ENCODE peak calls at places on chromosomes 4 and X, in ten cellular contexts. One of them, this sample, is unnamed. For H3K4me1, the result is how much of the 10 kb centered on the place peaks cover.

GRCh38 chr4:86769794-86770193 is 79.4 kb downstream of the SLC10A6 start:
- DNase-seq in lung: no peak
- DNase-seq in adrenal gland: no peak
- DNase-seq in upper lobe of right lung: no peak
- DNase-seq in right atrium auricular region: no peak
- DNase-seq in testis: no peak
- DNase-seq in uterus: no peak
- DNase-seq in heart left ventricle: no peak
- DNase-seq in spleen: no peak
- DNase-seq in MM.1S: no peak
- DNase-seq in this sample: no peak

GRCh38 chr4:37976991-37977470 is 16.8 kb downstream of the PTTG2 start:
- DNase-seq in lung: peak
- DNase-seq in adrenal gland: peak
- DNase-seq in upper lobe of right lung: peak
- DNase-seq in right atrium auricular region: peak
- DNase-seq in testis: peak
- DNase-seq in uterus: peak
- DNase-seq in heart left ventricle: peak
- DNase-seq in spleen: peak
- DNase-seq in MM.1S: peak
- DNase-seq in this sample: no peak

GRCh38 chr4:98341309-98341708 is 80.1 kb downstream of the RAP1GDS1 start:
- DNase-seq in lung: no peak
- DNase-seq in adrenal gland: no peak
- DNase-seq in upper lobe of right lung: no peak
- DNase-seq in right atrium auricular region: no peak
- DNase-seq in testis: no peak
- DNase-seq in uterus: no peak
- DNase-seq in heart left ventricle: no peak
- DNase-seq in spleen: no peak
- DNase-seq in MM.1S: no peak
- DNase-seq in this sample: no peak

GRCh38 chr4:128819082-128819742 is 9.7 kb downstream of the JADE1 start:
- DNase-seq in lung: no peak
- DNase-seq in adrenal gland: no peak
- DNase-seq in upper lobe of right lung: no peak
- DNase-seq in right atrium auricular region: no peak
- DNase-seq in testis: no peak
- DNase-seq in uterus: no peak
- DNase-seq in heart left ventricle: no peak
- DNase-seq in spleen: no peak
- DNase-seq in MM.1S: peak
- DNase-seq in this sample: no peak

GRCh38 chr4:113049421-113050355 is at the start of gene ANK2:
- DNase-seq in lung: no peak
- DNase-seq in adrenal gland: peak
- DNase-seq in upper lobe of right lung: no peak
- DNase-seq in right atrium auricular region: no peak
- DNase-seq in testis: no peak
- DNase-seq in uterus: no peak
- DNase-seq in heart left ventricle: no peak
- DNase-seq in spleen: no peak
- DNase-seq in MM.1S: no peak
- DNase-seq in this sample: no peak

GRCh38 chr4:10456270-10457254 is 664 bp downstream of the ZNF518B start:
- DNase-seq in lung: peak
- DNase-seq in adrenal gland: peak
- DNase-seq in upper lobe of right lung: peak
- DNase-seq in right atrium auricular region: no peak
- DNase-seq in testis: peak
- DNase-seq in uterus: peak
- DNase-seq in heart left ventricle: peak
- DNase-seq in spleen: peak
- DNase-seq in MM.1S: peak
- DNase-seq in this sample: peak

GRCh38 chrX:44071847-44072545 is 98.8 kb upstream of the NDP start:
- DNase-seq in lung: no peak
- DNase-seq in adrenal gland: no peak
- DNase-seq in upper lobe of right lung: no peak
- DNase-seq in right atrium auricular region: no peak
- DNase-seq in testis: no peak
- DNase-seq in uterus: no peak
- DNase-seq in heart left ventricle: no peak
- DNase-seq in spleen: no peak
- DNase-seq in MM.1S: no peak
- DNase-seq in this sample: peak

GRCh38 chrX:71227370-71228062 is 4.5 kb downstream of the GJB1 start:
- DNase-seq in lung: no peak
- DNase-seq in adrenal gland: no peak
- DNase-seq in upper lobe of right lung: no peak
- DNase-seq in right atrium auricular region: no peak
- DNase-seq in testis: no peak
- DNase-seq in uterus: no peak
- DNase-seq in heart left ventricle: no peak
- DNase-seq in spleen: no peak
- DNase-seq in MM.1S: no peak
- DNase-seq in this sample: no peak

GRCh38 chr4:155402941-155403340 is 26.2 kb upstream of the MAP9 start:
- DNase-seq in lung: no peak
- DNase-seq in adrenal gland: no peak
- DNase-seq in upper lobe of right lung: no peak
- DNase-seq in right atrium auricular region: no peak
- DNase-seq in testis: no peak
- DNase-seq in uterus: no peak
- DNase-seq in heart left ventricle: no peak
- DNase-seq in spleen: no peak
- DNase-seq in MM.1S: no peak
- DNase-seq in this sample: no peak

GRCh38 chr4:69057620-69058409 is 38.5 kb upstream of the UGT2B7 start:
- DNase-seq in lung: no peak
- DNase-seq in adrenal gland: no peak
- DNase-seq in upper lobe of right lung: no peak
- DNase-seq in right atrium auricular region: no peak
- DNase-seq in testis: no peak
- DNase-seq in uterus: no peak
- DNase-seq in heart left ventricle: no peak
- DNase-seq in spleen: no peak
- DNase-seq in MM.1S: peak
- DNase-seq in this sample: no peak

GRCh38 chr4:1356181-1356998 is 9.4 kb downstream of the UVSSA start:
- DNase-seq in lung: peak
- DNase-seq in adrenal gland: peak
- DNase-seq in upper lobe of right lung: no peak
- DNase-seq in right atrium auricular region: peak
- DNase-seq in testis: peak
- DNase-seq in uterus: peak
- DNase-seq in heart left ventricle: peak
- DNase-seq in spleen: peak
- DNase-seq in MM.1S: no peak
- DNase-seq in this sample: no peak

DNA sequence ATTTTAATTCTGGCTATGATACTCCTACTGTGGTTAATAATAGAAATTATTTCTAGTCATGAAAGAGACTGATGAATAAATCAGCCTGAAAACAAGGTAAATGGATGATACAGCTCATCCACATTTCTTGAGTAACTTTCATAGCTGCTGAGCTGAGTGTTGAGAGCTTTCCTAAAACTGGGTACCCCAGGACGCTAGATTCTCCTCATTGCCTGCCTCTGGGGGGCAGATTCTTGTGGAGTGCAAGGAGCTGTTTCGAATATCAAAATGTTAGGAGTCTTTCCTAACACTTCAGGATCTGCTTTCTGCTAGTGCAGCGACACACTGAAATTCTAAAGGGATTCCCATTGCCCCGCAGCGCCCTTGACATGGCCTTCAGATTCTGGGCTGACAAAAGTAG is 2.1 kb downstream of the MND1 start:
- DNase-seq in lung: no peak
- DNase-seq in adrenal gland: no peak
- DNase-seq in upper lobe of right lung: no peak
- DNase-seq in right atrium auricular region: no peak
- DNase-seq in testis: no peak
- DNase-seq in uterus: no peak
- DNase-seq in heart left ventricle: no peak
- DNase-seq in spleen: no peak
- DNase-seq in MM.1S: no peak
- DNase-seq in this sample: no peak
- TF ChIP-seq CTCF in lung: no peak
- TF ChIP-seq CTCF in adrenal gland: no peak
- TF ChIP-seq CTCF in upper lobe of right lung: no peak
- TF ChIP-seq CTCF in right atrium auricular region: no peak
- TF ChIP-seq CTCF in testis: no peak
- TF ChIP-seq CTCF in uterus: no peak
- TF ChIP-seq CTCF in heart left ventricle: no peak
- TF ChIP-seq CTCF in spleen: no peak
- TF ChIP-seq CTCF in MM.1S: no peak
- TF ChIP-seq CTCF in this sample: no peak

DNA sequence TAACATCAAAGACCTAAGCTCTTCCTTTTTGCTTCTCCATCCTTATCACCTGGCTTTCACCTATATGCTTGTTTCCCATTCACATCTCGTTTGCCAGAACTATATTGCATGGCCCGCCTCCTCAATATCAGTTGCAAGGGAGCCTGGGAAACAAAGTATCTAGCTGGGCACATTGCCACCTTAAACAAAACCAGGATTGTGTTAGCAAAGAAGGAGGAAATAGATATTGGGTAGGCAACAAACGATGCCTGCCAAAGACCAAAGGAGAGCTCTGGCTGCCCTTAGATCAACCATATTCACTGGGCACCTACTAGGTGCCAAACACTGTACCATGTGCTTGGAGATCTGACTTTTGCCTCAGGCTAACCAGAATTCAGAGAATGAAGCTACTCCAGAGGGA is 107.5 kb downstream of the GRIA3 start:
- DNase-seq in lung: no peak
- DNase-seq in adrenal gland: no peak
- DNase-seq in upper lobe of right lung: no peak
- DNase-seq in right atrium auricular region: no peak
- DNase-seq in testis: peak
- DNase-seq in uterus: no peak
- DNase-seq in heart left ventricle: no peak
- DNase-seq in spleen: no peak
- DNase-seq in MM.1S: no peak
- DNase-seq in this sample: no peak
- H3K4me1 ChIP-seq in lung: under half
- H3K4me1 ChIP-seq in adrenal gland: under half
- H3K4me1 ChIP-seq in upper lobe of right lung: under half
- H3K4me1 ChIP-seq in right atrium auricular region: under half
- H3K4me1 ChIP-seq in testis: under half
- H3K4me1 ChIP-seq in uterus: under half
- H3K4me1 ChIP-seq in heart left ventricle: under half
- H3K4me1 ChIP-seq in spleen: under half
- H3K4me1 ChIP-seq in MM.1S: under half
- H3K4me1 ChIP-seq in this sample: under half

DNA sequence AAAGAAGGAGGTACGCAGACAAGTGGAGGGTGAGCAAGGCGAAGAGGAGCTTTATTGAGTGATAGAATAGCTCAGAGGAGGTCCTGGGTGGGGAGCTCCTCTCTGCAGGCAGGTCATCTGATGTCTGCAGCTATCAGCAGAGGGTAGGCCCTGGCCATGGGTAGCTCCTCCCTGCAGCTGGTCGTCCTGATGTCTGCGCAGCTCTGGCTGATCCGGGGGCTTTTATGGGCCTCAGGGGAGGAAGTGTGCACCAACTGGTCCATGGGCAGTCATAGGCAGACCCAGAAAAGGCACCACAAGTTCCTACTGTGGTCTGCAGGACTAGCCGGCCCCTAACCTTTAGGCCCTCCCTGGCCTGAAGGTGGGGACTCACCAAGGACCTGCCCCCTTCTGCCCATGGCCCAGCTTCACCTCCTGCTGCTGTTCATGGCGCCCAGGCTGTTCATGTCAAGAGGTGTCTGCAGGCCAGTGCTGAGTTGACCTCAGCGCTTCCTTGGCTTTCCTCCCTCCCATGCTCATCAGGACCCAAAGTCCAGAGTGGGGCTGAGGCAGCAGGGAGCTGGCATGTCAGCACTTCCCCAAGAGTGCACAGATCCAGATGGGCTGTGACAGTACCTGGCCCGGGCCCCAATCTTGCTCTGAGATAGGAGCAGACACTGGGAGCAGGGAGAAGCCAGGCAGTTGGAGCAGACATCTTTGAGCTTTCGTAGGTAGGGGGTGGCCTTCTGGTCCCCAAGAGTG is 46.1 kb downstream of the ARAP2 start:
- DNase-seq in lung: no peak
- DNase-seq in adrenal gland: no peak
- DNase-seq in upper lobe of right lung: peak
- DNase-seq in right atrium auricular region: no peak
- DNase-seq in testis: no peak
- DNase-seq in uterus: no peak
- DNase-seq in heart left ventricle: no peak
- DNase-seq in spleen: no peak
- DNase-seq in MM.1S: no peak
- DNase-seq in this sample: no peak
- TF ChIP-seq CTCF in lung: no peak
- TF ChIP-seq CTCF in adrenal gland: no peak
- TF ChIP-seq CTCF in upper lobe of right lung: no peak
- TF ChIP-seq CTCF in right atrium auricular region: no peak
- TF ChIP-seq CTCF in testis: no peak
- TF ChIP-seq CTCF in uterus: no peak
- TF ChIP-seq CTCF in heart left ventricle: no peak
- TF ChIP-seq CTCF in spleen: no peak
- TF ChIP-seq CTCF in MM.1S: no peak
- TF ChIP-seq CTCF in this sample: no peak

GRCh38 chrX:9273744-9274143 is 191.1 kb upstream of the TBL1X start:
- DNase-seq in lung: no peak
- DNase-seq in adrenal gland: no peak
- DNase-seq in upper lobe of right lung: no peak
- DNase-seq in right atrium auricular region: no peak
- DNase-seq in testis: no peak
- DNase-seq in uterus: no peak
- DNase-seq in heart left ventricle: no peak
- DNase-seq in spleen: no peak
- DNase-seq in MM.1S: no peak
- DNase-seq in this sample: no peak

GRCh38 chrX:9269134-9269533 is 195.7 kb upstream of the TBL1X start:
- DNase-seq in lung: no peak
- DNase-seq in adrenal gland: no peak
- DNase-seq in upper lobe of right lung: no peak
- DNase-seq in right atrium auricular region: no peak
- DNase-seq in testis: no peak
- DNase-seq in uterus: no peak
- DNase-seq in heart left ventricle: no peak
- DNase-seq in spleen: no peak
- DNase-seq in MM.1S: no peak
- DNase-seq in this sample: no peak

GRCh38 chrX:9267415-9267814 is 197.4 kb upstream of the TBL1X start:
- DNase-seq in lung: no peak
- DNase-seq in adrenal gland: peak
- DNase-seq in upper lobe of right lung: no peak
- DNase-seq in right atrium auricular region: no peak
- DNase-seq in testis: no peak
- DNase-seq in uterus: no peak
- DNase-seq in heart left ventricle: no peak
- DNase-seq in spleen: no peak
- DNase-seq in MM.1S: no peak
- DNase-seq in this sample: no peak

DNA sequence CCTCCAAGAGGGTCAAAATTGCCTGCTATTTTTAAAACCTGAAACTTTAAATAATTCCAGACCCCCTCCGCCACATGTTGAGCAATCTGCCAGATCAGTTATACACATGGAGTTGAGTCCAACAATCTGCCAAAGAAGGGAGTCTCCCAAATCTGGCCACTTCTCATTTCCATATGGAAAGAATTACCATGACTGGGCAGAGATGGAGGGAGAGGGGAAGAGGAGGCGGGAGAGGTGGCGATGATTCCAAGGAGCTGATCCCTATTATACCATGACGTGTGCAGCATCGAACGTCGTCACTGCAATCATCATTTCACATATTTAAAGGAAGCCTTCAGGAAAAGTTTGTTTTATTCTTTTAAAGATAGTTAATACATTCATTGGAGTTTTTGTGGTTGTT is 192.7 kb upstream of the TBL1X start:
- DNase-seq in lung: no peak
- DNase-seq in adrenal gland: no peak
- DNase-seq in upper lobe of right lung: no peak
- DNase-seq in right atrium auricular region: no peak
- DNase-seq in testis: no peak
- DNase-seq in uterus: no peak
- DNase-seq in heart left ventricle: no peak
- DNase-seq in spleen: no peak
- DNase-seq in MM.1S: no peak
- DNase-seq in this sample: no peak
- H3K4me1 ChIP-seq in lung: under half
- H3K4me1 ChIP-seq in adrenal gland: under half
- H3K4me1 ChIP-seq in upper lobe of right lung: under half
- H3K4me1 ChIP-seq in right atrium auricular region: under half
- H3K4me1 ChIP-seq in testis: under half
- H3K4me1 ChIP-seq in uterus: under half
- H3K4me1 ChIP-seq in heart left ventricle: under half
- H3K4me1 ChIP-seq in spleen: under half
- H3K4me1 ChIP-seq in MM.1S: under half
- H3K4me1 ChIP-seq in this sample: under half